ENCODE peak calls at places on chromosome 11, in five cellular contexts. One of them, this sample, is unnamed.

GRCh38 chr11:44632466-44633123 is 67.1 kb downstream of the CD82 start:
- DNase-seq in neuronal stem cell: no peak
- DNase-seq in H7: peak; percentile 78
- DNase-seq in SJCRH30: no peak
- DNase-seq in right lobe of liver: peak; percentile 66
- DNase-seq in this sample: peak; percentile 6

GRCh38 chr11:134518616-134519389 is 106.8 kb upstream of the B3GAT1 start:
- DNase-seq in neuronal stem cell: no peak
- DNase-seq in SJCRH30: no peak
- DNase-seq in H7: no peak
- DNase-seq in right lobe of liver: no peak
- DNase-seq in this sample: no peak

GRCh38 chr11:84425704-84426103 is 1139.5 kb upstream of the CCDC90B start:
- DNase-seq in neuronal stem cell: no peak
- DNase-seq in SJCRH30: no peak
- DNase-seq in H7: no peak
- DNase-seq in right lobe of liver: no peak
- DNase-seq in this sample: no peak

GRCh38 chr11:59787816-59788215 is 22.8 kb downstream of the MRPL16 start:
- DNase-seq in H7: no peak
- DNase-seq in SJCRH30: no peak
- DNase-seq in right lobe of liver: no peak
- DNase-seq in neuronal stem cell: no peak
- DNase-seq in this sample: no peak

GRCh38 chr11:12577746-12578644 is 96.2 kb upstream of the TEAD1 start:
- DNase-seq in SJCRH30: no peak
- DNase-seq in right lobe of liver: no peak
- DNase-seq in H7: peak; percentile 39
- DNase-seq in neuronal stem cell: no peak
- DNase-seq in this sample: peak; percentile 74

GRCh38 chr11:71206186-71206585 is 46.2 kb downstream of the SHANK2 start:
- DNase-seq in neuronal stem cell: peak; percentile 8
- DNase-seq in SJCRH30: peak; percentile 7
- DNase-seq in right lobe of liver: no peak
- DNase-seq in H7: peak; percentile 63
- DNase-seq in this sample: no peak

GRCh38 chr11:17352925-17353227 is 1.3 kb downstream of the NCR3LG1 start:
- DNase-seq in SJCRH30: peak; percentile 32
- DNase-seq in right lobe of liver: peak; percentile 54
- DNase-seq in neuronal stem cell: no peak
- DNase-seq in H7: peak; percentile 62
- DNase-seq in this sample: peak; percentile 51

GRCh38 chr11:59706518-59707285 is 6.9 kb downstream of the OR10V1 start:
- DNase-seq in neuronal stem cell: no peak
- DNase-seq in H7: no peak
- DNase-seq in SJCRH30: peak; percentile 15
- DNase-seq in right lobe of liver: no peak
- DNase-seq in this sample: no peak

GRCh38 chr11:29029452-29029851 is 921.3 kb downstream of the METTL15 start:
- DNase-seq in H7: no peak
- DNase-seq in right lobe of liver: no peak
- DNase-seq in neuronal stem cell: no peak
- DNase-seq in SJCRH30: no peak
- DNase-seq in this sample: no peak

GRCh38 chr11:65640483-65641207 is 2.7 kb downstream of the SIPA1 start:
- DNase-seq in neuronal stem cell: no peak
- DNase-seq in SJCRH30: no peak
- DNase-seq in right lobe of liver: peak; percentile 66
- DNase-seq in H7: no peak
- DNase-seq in this sample: no peak

GRCh38 chr11:116935514-116935913 is 98.1 kb upstream of the APOA1 start:
- DNase-seq in right lobe of liver: no peak
- DNase-seq in SJCRH30: no peak
- DNase-seq in neuronal stem cell: no peak
- DNase-seq in H7: no peak
- DNase-seq in this sample: no peak

GRCh38 chr11:70483077-70483861 is 84.9 kb downstream of the CTTN start:
- DNase-seq in H7: peak; percentile 75
- DNase-seq in right lobe of liver: no peak
- DNase-seq in SJCRH30: no peak
- DNase-seq in neuronal stem cell: no peak
- DNase-seq in this sample: peak; percentile 34

GRCh38 chr11:18010271-18010670 is 2.6 kb downstream of the SERGEF start:
- DNase-seq in SJCRH30: no peak
- DNase-seq in neuronal stem cell: no peak
- DNase-seq in H7: no peak
- DNase-seq in right lobe of liver: no peak
- DNase-seq in this sample: no peak

GRCh38 chr11:19458231-19458630 is 217.5 kb upstream of the E2F8 start:
- DNase-seq in SJCRH30: no peak
- DNase-seq in neuronal stem cell: no peak
- DNase-seq in right lobe of liver: no peak
- DNase-seq in H7: no peak
- DNase-seq in this sample: no peak

GRCh38 chr11:116882386-116882785 is 45.0 kb upstream of the APOA1 start:
- DNase-seq in H7: no peak
- DNase-seq in SJCRH30: no peak
- DNase-seq in right lobe of liver: no peak
- DNase-seq in neuronal stem cell: no peak
- DNase-seq in this sample: no peak

GRCh38 chr11:77473001-77473800 is 693 bp downstream of the PAK1 start:
- DNase-seq in right lobe of liver: peak; percentile 61
- DNase-seq in SJCRH30: peak; percentile 46
- DNase-seq in neuronal stem cell: peak; percentile 30
- DNase-seq in H7: peak; percentile 86
- DNase-seq in this sample: peak; percentile 55

GRCh38 chr11:114181195-114181594 is 115.0 kb upstream of the NNMT start:
- DNase-seq in SJCRH30: no peak
- DNase-seq in neuronal stem cell: no peak
- DNase-seq in H7: no peak
- DNase-seq in right lobe of liver: no peak
- DNase-seq in this sample: no peak

GRCh38 chr11:114179234-114179941 is 116.8 kb upstream of the NNMT start:
- DNase-seq in neuronal stem cell: no peak
- DNase-seq in right lobe of liver: peak; percentile 60
- DNase-seq in SJCRH30: no peak
- DNase-seq in H7: no peak
- DNase-seq in this sample: no peak

GRCh38 chr11:114176321-114176720 is 116.8 kb downstream of the ZBTB16 start:
- DNase-seq in H7: no peak
- DNase-seq in SJCRH30: no peak
- DNase-seq in neuronal stem cell: no peak
- DNase-seq in right lobe of liver: peak; percentile 54
- DNase-seq in this sample: no peak

GRCh38 chr11:114180301-114181055 is 115.7 kb upstream of the NNMT start:
- DNase-seq in H7: peak; percentile 75
- DNase-seq in right lobe of liver: peak; percentile 62
- DNase-seq in neuronal stem cell: no peak
- DNase-seq in SJCRH30: no peak
- DNase-seq in this sample: peak; percentile 32

DNA sequence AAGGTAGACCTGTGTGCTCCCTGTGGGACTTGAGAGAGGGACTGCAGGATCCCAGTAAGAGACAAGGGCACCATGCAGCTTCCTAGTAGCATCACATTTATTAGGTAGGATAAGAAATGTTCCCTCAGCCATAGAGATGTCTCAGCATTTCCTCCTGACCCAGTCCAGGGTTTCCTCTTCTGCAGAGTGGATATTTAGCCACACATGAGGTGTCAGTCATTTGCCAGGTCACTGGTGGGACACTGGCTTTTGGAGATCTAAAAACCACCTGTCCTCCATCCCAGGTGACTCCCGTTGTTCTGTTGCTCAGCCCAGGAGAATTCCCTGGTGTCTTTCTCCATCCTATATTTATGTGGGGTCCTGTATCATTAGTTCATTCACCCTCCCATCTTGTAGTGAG is 117.5 kb upstream of the NNMT start:
- DNase-seq in SJCRH30: no peak
- DNase-seq in H7: no peak
- DNase-seq in right lobe of liver: no peak
- DNase-seq in neuronal stem cell: no peak
- DNase-seq in this sample: no peak
- H3K4me3 ChIP-seq in SJCRH30: no peak overlapping the region
- H3K4me3 ChIP-seq in H7: no peak overlapping the region
- H3K4me3 ChIP-seq in right lobe of liver: no peak overlapping the region
- H3K4me3 ChIP-seq in neuronal stem cell: no peak overlapping the region
- H3K4me3 ChIP-seq in this sample: no peak overlapping the region

GRCh38 chr11:118917488-118918127 is 8.1 kb downstream of the BCL9L start:
- DNase-seq in neuronal stem cell: no peak
- DNase-seq in right lobe of liver: peak; percentile 89
- DNase-seq in SJCRH30: no peak
- DNase-seq in H7: peak; percentile 52
- DNase-seq in this sample: no peak
- H3K4me3 ChIP-seq in neuronal stem cell: no peak overlapping the region
- H3K4me3 ChIP-seq in right lobe of liver: peak overlapping the region; percentile 40
- H3K4me3 ChIP-seq in SJCRH30: no peak overlapping the region
- H3K4me3 ChIP-seq in H7: peak overlapping the region; percentile 11
- H3K4me3 ChIP-seq in this sample: no peak overlapping the region

DNA sequence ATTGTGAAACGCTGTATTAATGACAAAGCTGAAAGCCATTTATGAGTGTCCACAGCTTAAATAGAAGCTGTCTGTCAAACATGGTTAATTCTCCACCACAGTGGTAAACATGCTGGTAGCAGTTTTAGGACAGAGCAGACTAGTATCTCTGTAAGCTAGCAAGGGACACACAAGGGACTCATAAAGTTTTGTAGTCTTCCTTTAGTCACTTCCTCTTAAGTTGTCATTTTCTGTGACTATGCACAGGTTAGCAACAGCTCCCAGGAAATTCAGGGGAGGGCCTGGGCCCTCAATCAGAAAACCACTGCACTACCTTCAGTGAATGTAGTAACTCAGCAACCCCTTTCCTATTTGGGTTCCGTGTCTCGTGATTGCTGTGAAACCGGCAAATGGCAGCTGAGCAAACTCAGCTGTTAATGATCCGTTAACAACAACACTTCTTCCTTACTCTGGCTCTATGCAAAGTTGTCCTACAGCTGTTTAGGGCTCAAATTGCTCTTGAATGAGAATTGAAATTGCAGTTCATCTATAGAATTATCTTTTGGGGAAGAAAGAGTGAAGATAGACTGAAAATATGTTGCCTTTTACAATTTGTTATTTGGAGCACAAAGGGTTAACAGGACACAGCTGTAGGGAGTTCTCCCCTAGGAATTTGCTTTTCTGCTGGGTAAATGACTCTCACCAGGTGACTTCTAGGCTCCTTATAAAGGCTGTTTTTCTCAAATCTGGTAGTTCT is at the start of gene MMP26:
- DNase-seq in right lobe of liver: no peak
- DNase-seq in SJCRH30: peak; percentile 72
- DNase-seq in H7: peak; percentile 25
- DNase-seq in neuronal stem cell: no peak
- DNase-seq in this sample: no peak
- H3K4me3 ChIP-seq in right lobe of liver: no peak within 1 kb of the TSS
- H3K4me3 ChIP-seq in SJCRH30: peak within 1 kb of the TSS; percentile 44
- H3K4me3 ChIP-seq in H7: no peak within 1 kb of the TSS
- H3K4me3 ChIP-seq in neuronal stem cell: no peak within 1 kb of the TSS
- H3K4me3 ChIP-seq in this sample: no peak within 1 kb of the TSS

DNA sequence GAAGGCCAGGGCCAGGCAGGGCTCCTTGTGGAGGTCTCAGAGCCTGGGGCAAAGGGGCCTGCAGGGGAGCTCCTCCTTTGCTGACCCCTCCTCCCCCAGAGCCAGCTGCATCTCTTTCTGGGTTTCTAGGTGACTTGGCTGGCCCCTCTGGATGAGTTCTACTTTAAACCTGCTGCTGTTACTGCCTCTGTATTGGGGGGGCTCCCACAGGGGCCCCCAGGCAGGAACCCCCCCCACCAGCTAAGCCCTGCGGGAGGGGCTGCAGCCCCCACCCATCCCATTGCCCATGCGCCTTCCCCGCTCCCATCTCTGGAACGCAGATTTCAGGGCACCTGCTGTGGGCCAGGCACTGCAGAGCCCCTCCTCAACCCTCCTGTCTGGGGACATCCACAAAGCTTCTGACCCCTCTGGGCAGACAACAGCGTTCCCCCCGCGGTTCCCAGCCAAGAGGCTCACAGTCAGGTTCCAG is 890 bp upstream of the PLCB3 start:
- DNase-seq in H7: peak; percentile 79
- DNase-seq in neuronal stem cell: no peak
- DNase-seq in SJCRH30: no peak
- DNase-seq in right lobe of liver: peak; percentile 28
- DNase-seq in this sample: no peak
- H3K4me3 ChIP-seq in H7: peak overlapping the region; percentile 70
- H3K4me3 ChIP-seq in neuronal stem cell: peak overlapping the region; percentile 71
- H3K4me3 ChIP-seq in SJCRH30: peak overlapping the region; percentile 88
- H3K4me3 ChIP-seq in right lobe of liver: no peak overlapping the region
- H3K4me3 ChIP-seq in this sample: peak overlapping the region; percentile 59

DNA sequence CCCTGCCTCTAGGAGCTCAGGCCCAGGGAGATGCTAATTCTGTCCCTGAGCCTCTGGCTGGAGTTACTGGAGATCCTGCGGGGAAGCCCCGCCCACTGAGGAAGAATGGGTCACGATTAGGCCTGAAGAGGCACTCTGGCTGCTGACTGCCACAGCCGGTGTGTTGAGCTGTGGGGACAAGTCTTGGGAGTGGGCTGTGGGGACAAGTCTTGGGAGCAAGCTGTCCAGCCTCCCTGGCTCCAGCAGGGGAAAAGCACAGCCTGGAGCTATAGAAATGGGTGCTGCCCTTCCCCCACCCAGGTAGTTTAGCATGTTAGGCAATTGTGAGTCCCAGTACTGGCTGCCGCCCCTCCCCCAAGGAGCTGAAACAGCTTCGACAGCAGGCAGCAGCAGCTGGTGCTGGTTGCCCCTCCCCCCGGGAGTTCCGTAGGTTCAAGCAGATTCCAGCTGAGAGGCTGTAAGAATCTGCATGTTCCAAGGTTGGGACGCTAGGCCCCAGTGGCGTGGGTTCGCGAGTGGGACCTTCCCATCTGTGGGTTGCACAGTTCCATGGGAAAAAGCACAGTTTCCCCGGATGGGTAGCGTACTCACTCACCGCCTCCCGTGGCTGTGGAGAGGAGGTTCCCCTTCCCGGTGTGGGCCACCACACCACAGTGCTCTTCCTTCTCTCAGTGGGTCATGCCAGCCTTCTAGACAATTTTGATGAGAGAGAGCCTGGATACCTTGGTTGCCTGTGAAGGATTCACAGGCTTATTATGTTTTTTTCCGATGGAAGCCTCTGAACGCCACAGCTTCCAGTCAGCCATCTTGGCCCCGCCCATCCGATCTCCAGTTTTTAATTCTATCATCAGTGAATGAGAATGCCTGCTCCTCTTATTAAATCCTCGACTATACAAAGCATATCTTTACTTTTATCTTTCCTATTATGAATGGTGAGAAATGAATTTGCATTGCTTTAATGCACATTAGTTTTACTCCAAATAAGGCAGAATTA is 61.5 kb downstream of the MSANTD4 start:
- DNase-seq in right lobe of liver: no peak
- DNase-seq in neuronal stem cell: no peak
- DNase-seq in SJCRH30: peak; percentile 72
- DNase-seq in H7: peak; percentile 10
- DNase-seq in this sample: peak; percentile 85
- H3K4me3 ChIP-seq in right lobe of liver: no peak overlapping the region
- H3K4me3 ChIP-seq in neuronal stem cell: no peak overlapping the region
- H3K4me3 ChIP-seq in SJCRH30: peak overlapping the region; percentile 65
- H3K4me3 ChIP-seq in H7: peak overlapping the region; percentile 13
- H3K4me3 ChIP-seq in this sample: no peak overlapping the region

GRCh38 chr11:8731647-8732188 is 49.1 kb downstream of the RPL27A start:
- DNase-seq in SJCRH30: no peak
- DNase-seq in right lobe of liver: no peak
- DNase-seq in H7: no peak
- DNase-seq in neuronal stem cell: no peak
- DNase-seq in this sample: no peak
- H3K4me3 ChIP-seq in SJCRH30: no peak overlapping the region
- H3K4me3 ChIP-seq in right lobe of liver: no peak overlapping the region
- H3K4me3 ChIP-seq in H7: no peak overlapping the region
- H3K4me3 ChIP-seq in neuronal stem cell: no peak overlapping the region
- H3K4me3 ChIP-seq in this sample: no peak overlapping the region

This sample was measured in WERI-Rb-1.